ENCODE peak calls at places on chromosomes 16 and 17, in seven cellular contexts. Y, J, G, Q, V, N and U are unnamed samples.

GRCh38 chr16:53809088-53809951 is 105.4 kb downstream of the FTO start:
- DNase-seq in Y (no peak), Q (no peak), J (no peak), N (no peak), V (no peak), G (no peak), U (no peak)

GRCh38 chr17:7285679-7286078 is 4.2 kb downstream of the SLC2A4 start:
- DNase-seq in N (no peak), Y (no peak), Q (no peak), G (no peak), J (no peak), V (no peak), U (no peak)

GRCh38 chr16:85137323-85138072 is 25.2 kb upstream of the CIBAR2 start:
- DNase-seq in J (no peak), N (no peak), Q (no peak), V (no peak), G (peak), Y (no peak), U (no peak)

GRCh38 chr17:4476512-4477070 is 22.1 kb upstream of the SPNS2 start:
- DNase-seq in Y (no peak), J (no peak), G (no peak), Q (no peak), V (no peak), N (no peak), U (no peak)

GRCh38 chr17:69390735-69391501 is 23.6 kb upstream of the MAP2K6 start:
- DNase-seq in J (no peak), N (no peak), Y (no peak), V (no peak), G (no peak), Q (no peak), U (no peak)

GRCh38 chr16:47008612-47009011 is 35.1 kb upstream of the DNAJA2 start:
- DNase-seq in V (no peak), G (no peak), N (no peak), Y (no peak), Q (no peak), J (no peak), U (no peak)

GRCh38 chr17:42553161-42553818 is 567 bp downstream of the HSD17B1 start:
- DNase-seq in Y (peak), J (no peak), V (no peak), Q (no peak), N (no peak), G (no peak), U (peak)

GRCh38 chr17:31389673-31390381 is 1.6 kb upstream of the RAB11FIP4 start:
- DNase-seq in Y (peak), V (no peak), G (no peak), N (no peak), J (no peak), Q (no peak), U (no peak)

GRCh38 chr17:58352843-58353719 is 1.1 kb upstream of the SUPT4H1 start:
- DNase-seq in G (peak), J (no peak), Q (no peak), N (peak), V (no peak), Y (peak), U (peak)

GRCh38 chr16:77868478-77868877 is 80.1 kb downstream of the VAT1L start:
- DNase-seq in J (no peak), G (no peak), N (no peak), Q (no peak), Y (no peak), V (no peak), U (no peak)

GRCh38 chr17:68296217-68297140 is 5.2 kb downstream of the ARSG start:
- DNase-seq in G (no peak), Q (peak), J (no peak), V (no peak), Y (peak), N (no peak), U (no peak)

GRCh38 chr16:29702307-29702706 is 23.3 kb downstream of the QPRT start:
- DNase-seq in Y (no peak), J (no peak), V (no peak), G (no peak), N (peak), Q (peak), U (no peak)

GRCh38 chr17:41775394-41776226 is 10.9 kb downstream of the JUP start:
- DNase-seq in V (no peak), N (no peak), J (no peak), Y (peak), G (no peak), Q (no peak), U (no peak)

GRCh38 chr17:79835470-79835899 is 3.8 kb downstream of the CBX4 start:
- DNase-seq in G (no peak), V (no peak), Q (no peak), Y (peak), N (no peak), J (no peak), U (no peak)